ENCODE peak calls at places on chromosome 9, in seven cellular contexts. One of them, this sample, is unnamed.

GRCh38 chr9:93268551-93269314 is 84.8 kb downstream of the WNK2 start:
- DNase-seq in CD8-positive, alpha-beta memory T cell: peak; percentile 16
- DNase-seq in GM19239: peak; percentile 5
- DNase-seq in ACHN: no peak
- DNase-seq in hepatocyte: peak; percentile 14
- DNase-seq in small intestine: peak; percentile 80
- DNase-seq in islet precursor cell: no peak
- DNase-seq in this sample: no peak

GRCh38 chr9:134621558-134622110 is 20.0 kb upstream of the COL5A1 start:
- DNase-seq in hepatocyte: no peak
- DNase-seq in ACHN: no peak
- DNase-seq in small intestine: no peak
- DNase-seq in islet precursor cell: peak; percentile 51
- DNase-seq in CD8-positive, alpha-beta memory T cell: no peak
- DNase-seq in GM19239: no peak
- DNase-seq in this sample: no peak

GRCh38 chr9:35598863-35599590 is 6.0 kb upstream of the TESK1 start:
- DNase-seq in islet precursor cell: no peak
- DNase-seq in CD8-positive, alpha-beta memory T cell: no peak
- DNase-seq in hepatocyte: peak; percentile 65
- DNase-seq in small intestine: peak; percentile 78
- DNase-seq in GM19239: no peak
- DNase-seq in ACHN: no peak
- DNase-seq in this sample: no peak

GRCh38 chr9:8860925-8861324 is 1061.3 kb upstream of the DMAC1 start:
- DNase-seq in hepatocyte: peak; percentile 48
- DNase-seq in islet precursor cell: no peak
- DNase-seq in ACHN: peak; percentile 58
- DNase-seq in small intestine: no peak
- DNase-seq in CD8-positive, alpha-beta memory T cell: no peak
- DNase-seq in GM19239: no peak
- DNase-seq in this sample: no peak

GRCh38 chr9:72524820-72525539 is 3.6 kb downstream of the TMC1 start:
- DNase-seq in hepatocyte: peak; percentile 86
- DNase-seq in ACHN: peak; percentile 90
- DNase-seq in small intestine: peak; percentile 89
- DNase-seq in GM19239: no peak
- DNase-seq in CD8-positive, alpha-beta memory T cell: no peak
- DNase-seq in islet precursor cell: peak; percentile 97
- DNase-seq in this sample: peak; percentile 81

GRCh38 chr9:137407590-137408300 is 15.2 kb downstream of the EXD3 start:
- DNase-seq in hepatocyte: no peak
- DNase-seq in CD8-positive, alpha-beta memory T cell: no peak
- DNase-seq in small intestine: no peak
- DNase-seq in GM19239: no peak
- DNase-seq in ACHN: no peak
- DNase-seq in islet precursor cell: no peak
- DNase-seq in this sample: no peak

GRCh38 chr9:12975496-12975895 is 200.7 kb downstream of the LURAP1L start:
- DNase-seq in hepatocyte: no peak
- DNase-seq in GM19239: no peak
- DNase-seq in ACHN: no peak
- DNase-seq in small intestine: no peak
- DNase-seq in islet precursor cell: no peak
- DNase-seq in CD8-positive, alpha-beta memory T cell: no peak
- DNase-seq in this sample: no peak

GRCh38 chr9:22103650-22104575 is 94.8 kb upstream of the CDKN2B start:
- DNase-seq in hepatocyte: no peak
- DNase-seq in GM19239: no peak
- DNase-seq in small intestine: peak; percentile 96
- DNase-seq in ACHN: peak; percentile 68
- DNase-seq in CD8-positive, alpha-beta memory T cell: no peak
- DNase-seq in islet precursor cell: no peak
- DNase-seq in this sample: no peak

GRCh38 chr9:29685531-29685930 is 2112.2 kb upstream of the C9orf72 start:
- DNase-seq in hepatocyte: no peak
- DNase-seq in GM19239: no peak
- DNase-seq in ACHN: no peak
- DNase-seq in CD8-positive, alpha-beta memory T cell: no peak
- DNase-seq in islet precursor cell: no peak
- DNase-seq in small intestine: no peak
- DNase-seq in this sample: no peak

GRCh38 chr9:15081021-15081753 is 171.0 kb upstream of the FREM1 start:
- DNase-seq in islet precursor cell: no peak
- DNase-seq in small intestine: no peak
- DNase-seq in ACHN: no peak
- DNase-seq in hepatocyte: no peak
- DNase-seq in CD8-positive, alpha-beta memory T cell: no peak
- DNase-seq in GM19239: no peak
- DNase-seq in this sample: no peak

GRCh38 chr9:117691367-117691766 is 12.8 kb upstream of the TLR4 start:
- DNase-seq in hepatocyte: no peak
- DNase-seq in ACHN: no peak
- DNase-seq in islet precursor cell: no peak
- DNase-seq in CD8-positive, alpha-beta memory T cell: no peak
- DNase-seq in GM19239: no peak
- DNase-seq in small intestine: no peak
- DNase-seq in this sample: no peak

GRCh38 chr9:126031116-126031515 is 283.9 kb downstream of the PBX3 start:
- DNase-seq in GM19239: no peak
- DNase-seq in islet precursor cell: no peak
- DNase-seq in hepatocyte: no peak
- DNase-seq in small intestine: no peak
- DNase-seq in ACHN: no peak
- DNase-seq in CD8-positive, alpha-beta memory T cell: no peak
- DNase-seq in this sample: no peak

GRCh38 chr9:133702798-133703570 is 35.2 kb downstream of the SARDH start:
- DNase-seq in ACHN: no peak
- DNase-seq in CD8-positive, alpha-beta memory T cell: no peak
- DNase-seq in islet precursor cell: no peak
- DNase-seq in small intestine: no peak
- DNase-seq in GM19239: no peak
- DNase-seq in hepatocyte: no peak
- DNase-seq in this sample: no peak

GRCh38 chr9:98391884-98392283 is 136.4 kb upstream of the TBC1D2 start:
- DNase-seq in islet precursor cell: no peak
- DNase-seq in small intestine: no peak
- DNase-seq in CD8-positive, alpha-beta memory T cell: peak; percentile 4
- DNase-seq in hepatocyte: no peak
- DNase-seq in ACHN: no peak
- DNase-seq in GM19239: no peak
- DNase-seq in this sample: no peak

GRCh38 chr9:34380511-34381315 is 4.0 kb upstream of the MYORG start:
- DNase-seq in ACHN: peak; percentile 67
- DNase-seq in small intestine: peak; percentile 81
- DNase-seq in islet precursor cell: peak; percentile 93
- DNase-seq in GM19239: peak; percentile 82
- DNase-seq in CD8-positive, alpha-beta memory T cell: peak; percentile 74
- DNase-seq in hepatocyte: peak; percentile 93
- DNase-seq in this sample: no peak

GRCh38 chr9:104788251-104788650 is 24.3 kb downstream of the NIPSNAP3B start:
- DNase-seq in hepatocyte: no peak
- DNase-seq in ACHN: no peak
- DNase-seq in islet precursor cell: no peak
- DNase-seq in GM19239: no peak
- DNase-seq in small intestine: no peak
- DNase-seq in CD8-positive, alpha-beta memory T cell: no peak
- DNase-seq in this sample: no peak

GRCh38 chr9:105976257-105976656 is 281.9 kb downstream of the TMEM38B start:
- DNase-seq in hepatocyte: no peak
- DNase-seq in islet precursor cell: no peak
- DNase-seq in GM19239: no peak
- DNase-seq in ACHN: no peak
- DNase-seq in CD8-positive, alpha-beta memory T cell: no peak
- DNase-seq in small intestine: no peak
- DNase-seq in this sample: no peak

GRCh38 chr9:107653263-107653821 is 163.8 kb upstream of the KLF4 start:
- DNase-seq in islet precursor cell: no peak
- DNase-seq in GM19239: no peak
- DNase-seq in ACHN: no peak
- DNase-seq in small intestine: peak; percentile 8
- DNase-seq in CD8-positive, alpha-beta memory T cell: no peak
- DNase-seq in hepatocyte: no peak
- DNase-seq in this sample: no peak

GRCh38 chr9:124477211-124478013 is 27.2 kb downstream of the ADGRD2 start:
- DNase-seq in GM19239: no peak
- DNase-seq in small intestine: no peak
- DNase-seq in hepatocyte: peak; percentile 47
- DNase-seq in CD8-positive, alpha-beta memory T cell: no peak
- DNase-seq in islet precursor cell: peak; percentile 75
- DNase-seq in ACHN: no peak
- DNase-seq in this sample: no peak

GRCh38 chr9:137642892-137643291 is 24.1 kb downstream of the EHMT1 start:
- DNase-seq in hepatocyte: no peak
- DNase-seq in small intestine: no peak
- DNase-seq in CD8-positive, alpha-beta memory T cell: no peak
- DNase-seq in islet precursor cell: no peak
- DNase-seq in GM19239: no peak
- DNase-seq in ACHN: no peak
- DNase-seq in this sample: no peak

GRCh38 chr9:2833096-2833495 is 10.8 kb downstream of the PUM3 start:
- DNase-seq in GM19239: no peak
- DNase-seq in ACHN: no peak
- DNase-seq in hepatocyte: no peak
- DNase-seq in islet precursor cell: no peak
- DNase-seq in CD8-positive, alpha-beta memory T cell: no peak
- DNase-seq in small intestine: no peak
- DNase-seq in this sample: no peak

GRCh38 chr9:17294822-17295624 is 160.2 kb downstream of the CNTLN start:
- DNase-seq in islet precursor cell: no peak
- DNase-seq in CD8-positive, alpha-beta memory T cell: no peak
- DNase-seq in hepatocyte: no peak
- DNase-seq in ACHN: no peak
- DNase-seq in small intestine: no peak
- DNase-seq in GM19239: no peak
- DNase-seq in this sample: no peak

GRCh38 chr9:26665676-26666075 is 226.9 kb downstream of the CAAP1 start:
- DNase-seq in CD8-positive, alpha-beta memory T cell: no peak
- DNase-seq in islet precursor cell: no peak
- DNase-seq in small intestine: no peak
- DNase-seq in GM19239: no peak
- DNase-seq in hepatocyte: no peak
- DNase-seq in ACHN: no peak
- DNase-seq in this sample: no peak

GRCh38 chr9:133995012-133995896 is 3.1 kb upstream of the VAV2 start:
- DNase-seq in small intestine: no peak
- DNase-seq in hepatocyte: peak; percentile 32
- DNase-seq in islet precursor cell: peak; percentile 56
- DNase-seq in GM19239: no peak
- DNase-seq in ACHN: peak; percentile 42
- DNase-seq in CD8-positive, alpha-beta memory T cell: no peak
- DNase-seq in this sample: peak; percentile 37

GRCh38 chr9:90344013-90344412 is 298.6 kb downstream of the DIRAS2 start:
- DNase-seq in ACHN: peak; percentile 5
- DNase-seq in hepatocyte: no peak
- DNase-seq in islet precursor cell: no peak
- DNase-seq in CD8-positive, alpha-beta memory T cell: no peak
- DNase-seq in GM19239: no peak
- DNase-seq in small intestine: no peak
- DNase-seq in this sample: no peak

GRCh38 chr9:133058051-133058450 is 3.7 kb upstream of the CEL start:
- DNase-seq in small intestine: no peak
- DNase-seq in CD8-positive, alpha-beta memory T cell: no peak
- DNase-seq in GM19239: no peak
- DNase-seq in hepatocyte: no peak
- DNase-seq in islet precursor cell: no peak
- DNase-seq in ACHN: no peak
- DNase-seq in this sample: no peak

GRCh38 chr9:100074989-100075388 is 23.8 kb downstream of the ERP44 start:
- DNase-seq in islet precursor cell: no peak
- DNase-seq in hepatocyte: no peak
- DNase-seq in small intestine: no peak
- DNase-seq in GM19239: no peak
- DNase-seq in CD8-positive, alpha-beta memory T cell: no peak
- DNase-seq in ACHN: no peak
- DNase-seq in this sample: no peak

GRCh38 chr9:78613006-78613405 is 316.1 kb downstream of the PSAT1 start:
- DNase-seq in GM19239: no peak
- DNase-seq in islet precursor cell: no peak
- DNase-seq in small intestine: no peak
- DNase-seq in CD8-positive, alpha-beta memory T cell: no peak
- DNase-seq in hepatocyte: no peak
- DNase-seq in ACHN: no peak
- DNase-seq in this sample: no peak

GRCh38 chr9:84139296-84140100 is 158.9 kb downstream of the RMI1 start:
- DNase-seq in hepatocyte: peak; percentile 21
- DNase-seq in small intestine: peak; percentile 89
- DNase-seq in islet precursor cell: no peak
- DNase-seq in CD8-positive, alpha-beta memory T cell: no peak
- DNase-seq in ACHN: no peak
- DNase-seq in GM19239: no peak
- DNase-seq in this sample: no peak

GRCh38 chr9:36327903-36328302 is 69.7 kb upstream of the GNE start:
- DNase-seq in ACHN: peak; percentile 21
- DNase-seq in CD8-positive, alpha-beta memory T cell: no peak
- DNase-seq in GM19239: no peak
- DNase-seq in islet precursor cell: peak; percentile 77
- DNase-seq in hepatocyte: peak; percentile 29
- DNase-seq in small intestine: no peak
- DNase-seq in this sample: no peak

GRCh38 chr9:92808726-92809451 is 44.3 kb upstream of the BICD2 start:
- DNase-seq in GM19239: peak; percentile 40
- DNase-seq in CD8-positive, alpha-beta memory T cell: peak; percentile 52
- DNase-seq in ACHN: peak; percentile 51
- DNase-seq in small intestine: peak; percentile 33
- DNase-seq in hepatocyte: peak; percentile 91
- DNase-seq in islet precursor cell: peak; percentile 93
- DNase-seq in this sample: peak; percentile 68

GRCh38 chr9:137646341-137646740 is 27.5 kb downstream of the EHMT1 start:
- DNase-seq in GM19239: no peak
- DNase-seq in islet precursor cell: no peak
- DNase-seq in ACHN: no peak
- DNase-seq in CD8-positive, alpha-beta memory T cell: no peak
- DNase-seq in hepatocyte: no peak
- DNase-seq in small intestine: no peak
- DNase-seq in this sample: no peak

GRCh38 chr9:27282269-27282668 is 14.7 kb downstream of the EQTN start:
- DNase-seq in islet precursor cell: no peak
- DNase-seq in CD8-positive, alpha-beta memory T cell: no peak
- DNase-seq in hepatocyte: no peak
- DNase-seq in ACHN: no peak
- DNase-seq in GM19239: no peak
- DNase-seq in small intestine: no peak
- DNase-seq in this sample: no peak

GRCh38 chr9:88988796-88989641 is 2.2 kb upstream of the S1PR3 start:
- DNase-seq in small intestine: no peak
- DNase-seq in CD8-positive, alpha-beta memory T cell: no peak
- DNase-seq in GM19239: no peak
- DNase-seq in hepatocyte: no peak
- DNase-seq in ACHN: no peak
- DNase-seq in islet precursor cell: no peak
- DNase-seq in this sample: no peak

GRCh38 chr9:95009459-95009858 is 283.0 kb downstream of the AOPEP start:
- DNase-seq in GM19239: no peak
- DNase-seq in islet precursor cell: no peak
- DNase-seq in ACHN: no peak
- DNase-seq in hepatocyte: no peak
- DNase-seq in CD8-positive, alpha-beta memory T cell: no peak
- DNase-seq in small intestine: no peak
- DNase-seq in this sample: no peak